ENCODE peak calls at places on chromosomes 3 and 15, in six cellular contexts. P, M, H, K, E and Z are unnamed samples. For H3K4me1, the result is how much of the 10 kb centered on the place peaks cover.

GRCh38 chr15:99511865-99512632 is 53.7 kb upstream of the MEF2A start:
- DNase-seq in M (no peak), E (peak), H (peak), P (peak), K (peak), Z (no peak)

GRCh38 chr3:149203758-149204157 is 17.9 kb downstream of the CP start:
- DNase-seq in E (peak), H (no peak), M (no peak), K (no peak), P (peak), Z (no peak)

GRCh38 chr15:52193791-52194190 is 2.6 kb upstream of the GNB5 start:
- DNase-seq in K (peak), H (no peak), M (no peak), E (no peak), P (no peak), Z (no peak)

GRCh38 chr3:190325923-190326322 is 3.7 kb upstream of the CLDN1 start:
- DNase-seq in K (peak), M (no peak), P (no peak), H (no peak), E (no peak), Z (no peak)

GRCh38 chr3:122794779-122795673 is at the start of gene SLC49A4:
- DNase-seq in E (peak), P (peak), H (peak), M (peak), K (peak), Z (peak)

GRCh38 chr3:11274743-11275142 is 2.5 kb downstream of the ATG7 start:
- DNase-seq in H (no peak), K (no peak), P (no peak), E (no peak), M (no peak), Z (no peak)

GRCh38 chr15:95883064-95883463 is 447.4 kb upstream of the NR2F2 start:
- DNase-seq in M (no peak), K (no peak), P (no peak), E (no peak), H (no peak), Z (no peak)

GRCh38 chr3:178350763-178351162 is 185.5 kb upstream of the KCNMB2 start:
- DNase-seq in M (no peak), K (peak), E (no peak), H (no peak), P (no peak), Z (no peak)

GRCh38 chr3:4732974-4733373 is 239.8 kb downstream of the ITPR1 start:
- DNase-seq in K (no peak), M (no peak), P (no peak), H (no peak), E (no peak), Z (no peak)

GRCh38 chr3:10371789-10372188 is 50.9 kb upstream of the SEC13 start:
- DNase-seq in H (no peak), E (no peak), P (no peak), M (no peak), K (no peak), Z (no peak)

GRCh38 chr3:84820126-84820525 is 138.7 kb upstream of the CADM2 start:
- DNase-seq in P (no peak), E (no peak), K (no peak), H (no peak), M (no peak), Z (peak)

GRCh38 chr3:185176756-185177359 is 24.0 kb upstream of the C3orf70 start:
- DNase-seq in M (peak), K (peak), H (no peak), E (peak), P (peak), Z (peak)

GRCh38 chr15:67244966-67245478 is 9.4 kb downstream of the AAGAB start:
- DNase-seq in E (no peak), H (no peak), M (no peak), P (no peak), K (peak), Z (no peak)

GRCh38 chr3:14318638-14319037 is 83.8 kb upstream of the SLC6A6 start:
- DNase-seq in M (no peak), K (no peak), H (no peak), E (no peak), P (no peak), Z (no peak)

GRCh38 chr3:13186416-13186815 is 113.2 kb upstream of the IQSEC1 start:
- DNase-seq in E (no peak), P (no peak), H (no peak), K (no peak), M (no peak), Z (no peak)

GRCh38 chr3:170128977-170129431 is 52.5 kb downstream of the PHC3 start:
- DNase-seq in P (no peak), K (peak), H (no peak), M (no peak), E (peak), Z (peak)

GRCh38 chr15:40463886-40464545 is 6.8 kb upstream of the CHST14 start:
- DNase-seq in E (no peak), M (no peak), H (no peak), P (no peak), K (no peak), Z (no peak)

GRCh38 chr15:44010114-44010513 is 183.3 kb downstream of the WDR76 start:
- DNase-seq in M (no peak), P (no peak), H (no peak), E (no peak), K (peak), Z (no peak)

GRCh38 chr3:48142316-48142870 is 45.8 kb downstream of the CDC25A start:
- DNase-seq in K (no peak), H (no peak), M (no peak), P (no peak), E (no peak), Z (no peak)

GRCh38 chr15:74995779-74996765 is 709 bp downstream of the SCAMP5 start:
- DNase-seq in H (no peak), P (peak), K (peak), E (no peak), M (no peak), Z (peak)

GRCh38 chr3:113615976-113616375 is 80.5 kb downstream of the USF3 start:
- DNase-seq in K (no peak), P (no peak), H (no peak), M (no peak), E (no peak), Z (no peak)

GRCh38 chr3:152243301-152243711 is 25.4 kb upstream of the MBNL1 start:
- DNase-seq in K (no peak), H (no peak), M (no peak), P (no peak), E (peak), Z (no peak)

GRCh38 chr3:180548050-180548449 is 53.9 kb upstream of the TTC14 start:
- DNase-seq in K (peak), E (no peak), P (no peak), H (no peak), M (no peak), Z (no peak)

GRCh38 chr3:48847586-48848423 is at the start of gene PRKAR2A:
- DNase-seq in P (peak), K (peak), E (peak), M (peak), H (peak), Z (peak)

GRCh38 chr3:11642455-11643162 is 1.1 kb downstream of the VGLL4 start:
- DNase-seq in P (peak), H (peak), E (peak), M (peak), K (peak), Z (peak)

GRCh38 chr3:141500397-141500796 is 13.6 kb downstream of the RASA2 start:
- DNase-seq in M (no peak), H (no peak), E (no peak), K (no peak), P (no peak), Z (no peak)

GRCh38 chr3:87167634-87168456 is 59.3 kb upstream of the CHMP2B start:
- DNase-seq in M (peak), K (peak), H (no peak), E (peak), P (peak), Z (peak)

GRCh38 chr15:39546842-39547241 is 34.0 kb upstream of the THBS1 start:
- DNase-seq in E (no peak), H (no peak), K (no peak), P (no peak), M (no peak), Z (no peak)

GRCh38 chr15:99365232-99365631 is 114.0 kb downstream of the LRRC28 start:
- DNase-seq in P (no peak), K (no peak), M (no peak), H (no peak), E (no peak), Z (no peak)

GRCh38 chr3:101671014-101671413 is 5.9 kb downstream of the ZBTB11 start:
- DNase-seq in P (no peak), H (no peak), M (no peak), E (no peak), K (no peak), Z (no peak)

GRCh38 chr3:42683875-42684593 is 1.3 kb upstream of the KLHL40 start:
- DNase-seq in P (no peak), K (peak), M (peak), H (peak), E (no peak), Z (peak)

GRCh38 chr3:84175449-84175848 is 783.3 kb upstream of the CADM2 start:
- DNase-seq in P (no peak), K (no peak), E (no peak), M (no peak), H (no peak), Z (no peak)

GRCh38 chr3:147358144-147358992 is 48.0 kb downstream of the ZIC4 start:
- DNase-seq in P (no peak), H (no peak), E (no peak), M (no peak), K (no peak), Z (no peak)

GRCh38 chr15:34314491-34314890 is 23.1 kb downstream of the SLC12A6 start:
- DNase-seq in M (no peak), K (peak), P (no peak), H (no peak), E (no peak), Z (no peak)

GRCh38 chr3:170117134-170117533 is 64.4 kb downstream of the PHC3 start:
- DNase-seq in H (no peak), P (no peak), M (no peak), E (peak), K (peak), Z (no peak)

DNA sequence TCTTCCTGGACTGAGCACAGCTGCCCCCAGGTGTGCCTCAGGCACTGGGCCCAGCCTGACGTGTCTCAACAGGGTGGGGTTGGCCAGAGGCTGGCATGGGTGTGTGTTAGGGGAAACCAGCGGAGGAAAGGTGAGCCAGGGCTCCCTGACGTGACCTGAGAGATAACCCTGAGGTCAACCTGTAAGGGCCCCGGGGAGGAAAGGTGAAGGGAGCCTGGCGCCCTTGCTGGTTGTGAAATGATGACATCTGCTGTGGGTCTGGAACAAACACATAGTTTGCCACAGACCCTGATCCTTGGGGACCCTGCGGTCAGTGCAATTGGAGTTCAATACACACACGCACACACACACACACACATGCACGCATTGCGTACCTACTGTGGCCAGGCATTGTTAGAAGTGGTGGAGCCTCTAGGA is 100.2 kb upstream of the TLE3 start:
- DNase-seq in H (no peak), K (no peak), E (no peak), M (no peak), P (peak), Z (no peak)
- H3K4me1 ChIP-seq in H (under half), K (under half), E (under half), M (under half), P (half or more), Z (under half)

GRCh38 chr15:63599401-63600000 is 2.3 kb downstream of the FBXL22 start:
- DNase-seq in P (peak), H (peak), K (peak), E (peak), M (no peak), Z (peak)
- H3K4me1 ChIP-seq in P (half or more), H (half or more), K (under half), E (half or more), M (under half), Z (under half)

DNA sequence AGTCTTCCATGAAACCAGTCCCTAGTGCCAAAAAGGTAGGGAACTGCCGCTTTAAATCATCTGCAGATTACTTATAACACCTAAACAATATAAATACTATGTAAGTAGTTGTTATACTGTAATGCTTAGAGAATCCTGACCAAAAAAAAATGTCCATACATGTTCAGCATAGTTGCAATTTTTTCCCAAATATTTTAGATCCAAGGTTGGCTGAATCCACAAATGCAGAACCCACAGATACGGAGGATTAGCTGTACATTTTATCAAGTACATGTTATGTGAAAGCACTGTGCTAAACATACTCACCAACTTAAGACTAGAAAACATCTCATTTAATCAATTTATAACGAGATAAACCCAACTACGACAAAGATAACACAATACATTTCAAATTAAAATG is 9.3 kb downstream of the MSL2 start:
- DNase-seq in K (no peak), H (no peak), P (no peak), M (no peak), E (no peak), Z (no peak)
- H3K4me1 ChIP-seq in K (under half), H (half or more), P (under half), M (under half), E (half or more), Z (under half)

GRCh38 chr3:55592572-55592971 is 105.5 kb upstream of the WNT5A start:
- DNase-seq in K (peak), E (no peak), M (no peak), P (peak), H (no peak), Z (no peak)
- H3K4me1 ChIP-seq in K (under half), E (under half), M (under half), P (half or more), H (under half), Z (under half)